ENCODE peak calls at places on chromosomes 6 and 20, in ten cellular contexts. One of them, this sample, is unnamed.

GRCh38 chr6:87561012-87561411 is 28.8 kb downstream of the RARS2 start:
- DNase-seq in sigmoid colon: no peak
- DNase-seq in transverse colon: no peak
- DNase-seq in stomach: no peak
- DNase-seq in GM12878: no peak
- DNase-seq in suprapubic skin: no peak
- DNase-seq in K562: no peak
- DNase-seq in breast epithelium: no peak
- DNase-seq in HCT116: no peak
- DNase-seq in GM23338: peak
- DNase-seq in this sample: no peak

GRCh38 chr6:70280462-70280861 is 22.4 kb downstream of the COL9A1 start:
- DNase-seq in K562: no peak
- DNase-seq in HCT116: no peak
- DNase-seq in sigmoid colon: no peak
- DNase-seq in suprapubic skin: no peak
- DNase-seq in GM12878: no peak
- DNase-seq in GM23338: peak
- DNase-seq in transverse colon: peak
- DNase-seq in stomach: no peak
- DNase-seq in breast epithelium: no peak
- DNase-seq in this sample: no peak

GRCh38 chr20:57397693-57398108 is 6.5 kb downstream of the RBM38 start:
- DNase-seq in K562: no peak
- DNase-seq in suprapubic skin: no peak
- DNase-seq in HCT116: no peak
- DNase-seq in breast epithelium: no peak
- DNase-seq in GM23338: no peak
- DNase-seq in stomach: peak
- DNase-seq in transverse colon: peak
- DNase-seq in sigmoid colon: peak
- DNase-seq in GM12878: no peak
- DNase-seq in this sample: no peak

GRCh38 chr6:44725070-44725469 is 337.6 kb downstream of the CDC5L start:
- DNase-seq in GM12878: no peak
- DNase-seq in HCT116: no peak
- DNase-seq in suprapubic skin: no peak
- DNase-seq in K562: no peak
- DNase-seq in transverse colon: no peak
- DNase-seq in GM23338: no peak
- DNase-seq in sigmoid colon: no peak
- DNase-seq in breast epithelium: no peak
- DNase-seq in stomach: no peak
- DNase-seq in this sample: no peak

GRCh38 chr6:139166238-139166955 is 31.5 kb downstream of the HECA start:
- DNase-seq in sigmoid colon: no peak
- DNase-seq in K562: no peak
- DNase-seq in suprapubic skin: no peak
- DNase-seq in HCT116: no peak
- DNase-seq in GM23338: no peak
- DNase-seq in stomach: no peak
- DNase-seq in transverse colon: no peak
- DNase-seq in GM12878: no peak
- DNase-seq in breast epithelium: no peak
- DNase-seq in this sample: no peak

GRCh38 chr6:18388252-18388651 is 1.1 kb downstream of the RNF144B start:
- DNase-seq in stomach: no peak
- DNase-seq in suprapubic skin: no peak
- DNase-seq in HCT116: no peak
- DNase-seq in K562: no peak
- DNase-seq in sigmoid colon: no peak
- DNase-seq in transverse colon: no peak
- DNase-seq in GM12878: no peak
- DNase-seq in breast epithelium: no peak
- DNase-seq in GM23338: no peak
- DNase-seq in this sample: no peak

GRCh38 chr6:50116390-50116789 is 66.7 kb upstream of the DEFB112 start:
- DNase-seq in HCT116: no peak
- DNase-seq in transverse colon: no peak
- DNase-seq in breast epithelium: no peak
- DNase-seq in sigmoid colon: no peak
- DNase-seq in stomach: no peak
- DNase-seq in GM12878: no peak
- DNase-seq in GM23338: peak
- DNase-seq in K562: no peak
- DNase-seq in suprapubic skin: no peak
- DNase-seq in this sample: no peak

GRCh38 chr20:53803492-53804155 is 210.0 kb upstream of the ZNF217 start:
- DNase-seq in GM12878: no peak
- DNase-seq in K562: no peak
- DNase-seq in stomach: no peak
- DNase-seq in sigmoid colon: no peak
- DNase-seq in breast epithelium: no peak
- DNase-seq in transverse colon: no peak
- DNase-seq in HCT116: no peak
- DNase-seq in GM23338: no peak
- DNase-seq in suprapubic skin: no peak
- DNase-seq in this sample: no peak

GRCh38 chr20:41506192-41506915 is 111.8 kb downstream of the CHD6 start:
- DNase-seq in stomach: no peak
- DNase-seq in breast epithelium: no peak
- DNase-seq in sigmoid colon: no peak
- DNase-seq in suprapubic skin: no peak
- DNase-seq in GM23338: no peak
- DNase-seq in HCT116: no peak
- DNase-seq in transverse colon: no peak
- DNase-seq in K562: no peak
- DNase-seq in GM12878: no peak
- DNase-seq in this sample: no peak

GRCh38 chr20:47784599-47785320 is 521 bp downstream of the SULF2 start:
- DNase-seq in stomach: no peak
- DNase-seq in K562: no peak
- DNase-seq in HCT116: no peak
- DNase-seq in GM23338: peak
- DNase-seq in GM12878: no peak
- DNase-seq in transverse colon: peak
- DNase-seq in breast epithelium: no peak
- DNase-seq in suprapubic skin: no peak
- DNase-seq in sigmoid colon: no peak
- DNase-seq in this sample: no peak

GRCh38 chr6:40473026-40473425 is 114.1 kb downstream of the LRFN2 start:
- DNase-seq in HCT116: no peak
- DNase-seq in stomach: no peak
- DNase-seq in K562: no peak
- DNase-seq in suprapubic skin: no peak
- DNase-seq in GM23338: no peak
- DNase-seq in transverse colon: no peak
- DNase-seq in breast epithelium: no peak
- DNase-seq in GM12878: no peak
- DNase-seq in sigmoid colon: no peak
- DNase-seq in this sample: no peak

GRCh38 chr6:167907837-167908681 is 81.3 kb downstream of the AFDN start:
- DNase-seq in breast epithelium: no peak
- DNase-seq in HCT116: peak
- DNase-seq in sigmoid colon: no peak
- DNase-seq in K562: peak
- DNase-seq in stomach: no peak
- DNase-seq in GM12878: no peak
- DNase-seq in GM23338: peak
- DNase-seq in transverse colon: peak
- DNase-seq in suprapubic skin: no peak
- DNase-seq in this sample: no peak

GRCh38 chr6:137261393-137262154 is 42.4 kb upstream of the IFNGR1 start:
- DNase-seq in GM12878: peak
- DNase-seq in K562: no peak
- DNase-seq in GM23338: no peak
- DNase-seq in HCT116: no peak
- DNase-seq in sigmoid colon: no peak
- DNase-seq in breast epithelium: no peak
- DNase-seq in stomach: no peak
- DNase-seq in suprapubic skin: no peak
- DNase-seq in transverse colon: no peak
- DNase-seq in this sample: no peak

GRCh38 chr6:149453597-149454340 is 31.0 kb downstream of the ZC3H12D start:
- DNase-seq in breast epithelium: no peak
- DNase-seq in sigmoid colon: no peak
- DNase-seq in K562: no peak
- DNase-seq in transverse colon: no peak
- DNase-seq in stomach: no peak
- DNase-seq in suprapubic skin: no peak
- DNase-seq in GM23338: no peak
- DNase-seq in GM12878: no peak
- DNase-seq in HCT116: no peak
- DNase-seq in this sample: no peak

GRCh38 chr6:149451361-149452061 is 33.3 kb downstream of the ZC3H12D start:
- DNase-seq in transverse colon: peak
- DNase-seq in stomach: no peak
- DNase-seq in breast epithelium: no peak
- DNase-seq in K562: no peak
- DNase-seq in suprapubic skin: peak
- DNase-seq in HCT116: no peak
- DNase-seq in sigmoid colon: no peak
- DNase-seq in GM23338: peak
- DNase-seq in GM12878: no peak
- DNase-seq in this sample: no peak

GRCh38 chr6:149454405-149454848 is 30.4 kb downstream of the ZC3H12D start:
- DNase-seq in GM12878: no peak
- DNase-seq in sigmoid colon: peak
- DNase-seq in transverse colon: peak
- DNase-seq in suprapubic skin: peak
- DNase-seq in GM23338: no peak
- DNase-seq in breast epithelium: peak
- DNase-seq in HCT116: no peak
- DNase-seq in K562: no peak
- DNase-seq in stomach: peak
- DNase-seq in this sample: no peak

GRCh38 chr6:149450679-149451360 is 34.0 kb downstream of the ZC3H12D start:
- DNase-seq in suprapubic skin: no peak
- DNase-seq in HCT116: no peak
- DNase-seq in GM23338: peak
- DNase-seq in stomach: peak
- DNase-seq in transverse colon: peak
- DNase-seq in GM12878: no peak
- DNase-seq in K562: no peak
- DNase-seq in sigmoid colon: peak
- DNase-seq in breast epithelium: peak
- DNase-seq in this sample: no peak

GRCh38 chr6:149452062-149452939 is 32.5 kb downstream of the ZC3H12D start:
- DNase-seq in K562: no peak
- DNase-seq in sigmoid colon: no peak
- DNase-seq in suprapubic skin: no peak
- DNase-seq in stomach: no peak
- DNase-seq in GM23338: no peak
- DNase-seq in transverse colon: no peak
- DNase-seq in HCT116: no peak
- DNase-seq in breast epithelium: no peak
- DNase-seq in GM12878: no peak
- DNase-seq in this sample: no peak
- TF ChIP-seq POLR2AphosphoS5 in K562: no peak
- TF ChIP-seq POLR2AphosphoS5 in sigmoid colon: no peak
- TF ChIP-seq POLR2AphosphoS5 in suprapubic skin: no peak
- TF ChIP-seq POLR2AphosphoS5 in stomach: no peak
- TF ChIP-seq POLR2AphosphoS5 in GM23338: no peak
- TF ChIP-seq POLR2AphosphoS5 in transverse colon: no peak
- TF ChIP-seq POLR2AphosphoS5 in HCT116: no peak
- TF ChIP-seq POLR2AphosphoS5 in breast epithelium: no peak
- TF ChIP-seq POLR2AphosphoS5 in GM12878: no peak
- TF ChIP-seq POLR2AphosphoS5 in this sample: no peak

DNA sequence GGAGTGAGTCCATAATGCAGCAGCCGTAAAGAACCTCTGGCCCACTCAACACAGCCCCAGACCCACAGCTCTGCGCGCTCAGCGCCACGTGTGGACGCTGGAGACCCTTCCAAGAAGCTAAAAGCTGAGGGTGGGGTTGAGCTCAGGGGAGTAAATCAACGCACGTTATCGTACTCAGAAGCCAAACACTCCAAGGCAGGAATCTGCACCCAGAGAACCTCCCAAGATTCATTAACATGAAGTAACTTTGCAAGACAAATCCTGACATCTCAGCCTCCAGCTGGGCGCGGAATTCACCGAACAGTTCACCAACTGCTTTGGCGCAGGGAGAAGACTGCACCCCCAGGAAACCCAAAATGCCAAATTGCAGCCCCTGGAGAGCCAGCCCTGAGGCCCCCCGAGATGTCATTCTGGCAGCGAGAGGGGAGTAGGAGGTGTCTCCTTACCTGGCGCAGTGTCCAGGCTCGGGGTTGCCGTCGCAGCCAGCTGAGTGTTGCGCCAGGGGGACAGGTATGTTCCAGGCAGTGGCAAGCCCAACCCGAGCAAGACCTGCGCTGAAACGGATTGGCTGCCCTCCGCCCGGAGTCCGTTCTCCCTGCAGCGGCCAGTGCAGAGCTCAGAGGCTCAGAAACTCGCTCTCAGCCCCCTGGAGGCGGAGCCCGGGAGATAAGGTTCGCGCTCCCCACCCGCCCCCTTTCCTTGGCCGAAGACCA is at the start of gene COL21A1:
- DNase-seq in GM12878: no peak
- DNase-seq in breast epithelium: peak
- DNase-seq in sigmoid colon: peak
- DNase-seq in GM23338: peak
- DNase-seq in K562: no peak
- DNase-seq in HCT116: no peak
- DNase-seq in suprapubic skin: peak
- DNase-seq in stomach: no peak
- DNase-seq in transverse colon: peak
- DNase-seq in this sample: no peak
- TF ChIP-seq CTCF in GM12878: no peak
- TF ChIP-seq CTCF in breast epithelium: no peak
- TF ChIP-seq CTCF in sigmoid colon: no peak
- TF ChIP-seq CTCF in GM23338: peak
- TF ChIP-seq CTCF in K562: no peak
- TF ChIP-seq CTCF in HCT116: no peak
- TF ChIP-seq CTCF in suprapubic skin: no peak
- TF ChIP-seq CTCF in stomach: no peak
- TF ChIP-seq CTCF in transverse colon: no peak
- TF ChIP-seq CTCF in this sample: no peak

GRCh38 chr6:72966628-72967280 is 258.5 kb downstream of the KHDC1L start:
- DNase-seq in breast epithelium: no peak
- DNase-seq in HCT116: no peak
- DNase-seq in K562: no peak
- DNase-seq in GM12878: no peak
- DNase-seq in suprapubic skin: no peak
- DNase-seq in GM23338: no peak
- DNase-seq in transverse colon: no peak
- DNase-seq in sigmoid colon: no peak
- DNase-seq in stomach: no peak
- DNase-seq in this sample: peak
- TF ChIP-seq POLR2AphosphoS5 in breast epithelium: no peak
- TF ChIP-seq POLR2AphosphoS5 in HCT116: no peak
- TF ChIP-seq POLR2AphosphoS5 in K562: no peak
- TF ChIP-seq POLR2AphosphoS5 in GM12878: no peak
- TF ChIP-seq POLR2AphosphoS5 in suprapubic skin: no peak
- TF ChIP-seq POLR2AphosphoS5 in GM23338: no peak
- TF ChIP-seq POLR2AphosphoS5 in transverse colon: no peak
- TF ChIP-seq POLR2AphosphoS5 in sigmoid colon: no peak
- TF ChIP-seq POLR2AphosphoS5 in stomach: no peak
- TF ChIP-seq POLR2AphosphoS5 in this sample: no peak

DNA sequence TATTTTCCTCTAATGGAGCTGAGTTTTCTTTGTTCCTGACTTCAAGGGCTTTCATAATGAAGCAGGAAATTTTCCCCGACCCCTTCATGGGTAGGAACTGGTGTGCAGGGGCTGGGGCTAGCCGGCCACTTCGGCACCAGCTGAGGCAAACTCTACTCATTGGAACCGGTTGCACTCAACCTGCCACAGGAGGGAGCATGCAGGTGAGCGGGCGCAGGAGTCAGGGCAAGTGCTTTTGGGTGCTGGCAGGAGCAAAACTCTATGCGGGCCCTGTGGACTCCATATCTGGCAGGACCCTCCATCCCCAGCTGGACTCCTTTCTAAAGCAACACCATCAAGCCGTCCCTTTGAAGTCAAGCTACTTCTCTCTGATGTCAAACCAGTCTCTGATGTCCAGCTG is 244.2 kb downstream of the EPM2A start:
- DNase-seq in breast epithelium: no peak
- DNase-seq in GM12878: no peak
- DNase-seq in sigmoid colon: no peak
- DNase-seq in stomach: no peak
- DNase-seq in K562: no peak
- DNase-seq in suprapubic skin: no peak
- DNase-seq in transverse colon: no peak
- DNase-seq in GM23338: peak
- DNase-seq in HCT116: no peak
- DNase-seq in this sample: no peak
- TF ChIP-seq CTCF in breast epithelium: no peak
- TF ChIP-seq CTCF in GM12878: no peak
- TF ChIP-seq CTCF in sigmoid colon: no peak
- TF ChIP-seq CTCF in stomach: no peak
- TF ChIP-seq CTCF in K562: no peak
- TF ChIP-seq CTCF in suprapubic skin: no peak
- TF ChIP-seq CTCF in transverse colon: no peak
- TF ChIP-seq CTCF in GM23338: peak
- TF ChIP-seq CTCF in HCT116: no peak
- TF ChIP-seq CTCF in this sample: no peak

This sample was measured in HL-60.